ENCODE peak calls at places on chromosomes 5 and 9, in ten cellular contexts. E, G, C, N, Y, A, U, W, R and H are unnamed samples.

GRCh38 chr9:112193562-112194288 is 18.6 kb upstream of the SUSD1 start:
- DNase-seq in N (no peak), G (no peak), W (no peak), A (no peak), C (no peak), E (no peak), U (no peak), Y (no peak), R (no peak), H (no peak)

GRCh38 chr5:148443998-148444397 is 60.2 kb downstream of the FBXO38 start:
- DNase-seq in A (peak; percentile 70), R (no peak), G (peak; percentile 26), C (peak; percentile 83), E (peak; percentile 55), W (peak; percentile 58), N (peak; percentile 64), Y (peak; percentile 18), U (no peak), H (peak; percentile 87)

GRCh38 chr5:54678737-54679136 is 161.2 kb downstream of the SNX18 start:
- DNase-seq in N (no peak), C (no peak), A (no peak), R (no peak), G (no peak), E (no peak), W (no peak), Y (no peak), U (no peak), H (no peak)

GRCh38 chr9:126705767-126706697 is 92.3 kb downstream of the LMX1B start:
- DNase-seq in C (peak; percentile 28), N (peak; percentile 58), R (peak; percentile 84), G (peak; percentile 64), W (peak; percentile 53), E (no peak), Y (peak; percentile 91), U (peak; percentile 83), A (peak; percentile 79), H (peak; percentile 65)

GRCh38 chr5:62354028-62354874 is 48.2 kb downstream of the KIF2A start:
- DNase-seq in Y (no peak), C (peak; percentile 73), N (no peak), E (peak; percentile 31), A (peak; percentile 45), U (no peak), R (no peak), G (no peak), W (no peak), H (peak; percentile 64)

GRCh38 chr9:112757300-112757883 is 6.8 kb downstream of the SNX30 start:
- DNase-seq in W (no peak), E (no peak), U (no peak), G (no peak), N (no peak), Y (no peak), C (peak; percentile 74), R (no peak), A (no peak), H (no peak)

GRCh38 chr9:38068616-38068865 is 486 bp downstream of the SHB start:
- DNase-seq in U (no peak), N (no peak), Y (no peak), R (no peak), C (peak; percentile 71), W (peak; percentile 49), G (peak; percentile 55), E (no peak), A (no peak), H (peak; percentile 55)

GRCh38 chr9:91949293-91949945 is 609 bp downstream of the ROR2 start:
- DNase-seq in R (peak; percentile 81), E (no peak), C (peak; percentile 29), W (peak; percentile 53), G (peak; percentile 63), Y (peak; percentile 49), U (no peak), N (no peak), A (no peak), H (no peak)

GRCh38 chr9:137658778-137659177 is 40.0 kb downstream of the EHMT1 start:
- DNase-seq in G (no peak), N (no peak), U (no peak), Y (no peak), R (no peak), A (no peak), E (no peak), C (no peak), W (no peak), H (no peak)

GRCh38 chr5:53416144-53416730 is 64.2 kb upstream of the FST start:
- DNase-seq in U (no peak), G (no peak), R (no peak), E (no peak), A (no peak), W (no peak), Y (no peak), N (no peak), C (no peak), H (no peak)

GRCh38 chr5:127332250-127332649 is 41.7 kb downstream of the MEGF10 start:
- DNase-seq in Y (no peak), N (no peak), W (no peak), C (no peak), E (no peak), G (no peak), A (no peak), U (no peak), R (no peak), H (no peak)

GRCh38 chr9:120381839-120382238 is 198.1 kb downstream of the CDK5RAP2 start:
- DNase-seq in G (no peak), U (no peak), R (no peak), N (no peak), Y (no peak), C (no peak), E (no peak), A (no peak), W (no peak), H (no peak)

GRCh38 chr9:137453643-137454081 is 5.5 kb downstream of the NSMF start:
- DNase-seq in C (peak; percentile 85), R (no peak), A (no peak), Y (peak; percentile 87), N (peak; percentile 78), W (peak; percentile 80), U (peak; percentile 89), G (peak; percentile 79), E (no peak), H (peak; percentile 56)

GRCh38 chr5:148915224-148915803 is 88.9 kb downstream of the ADRB2 start:
- DNase-seq in U (no peak), A (peak; percentile 11), Y (no peak), N (no peak), C (no peak), E (no peak), G (no peak), W (no peak), R (no peak), H (peak; percentile 41)

GRCh38 chr5:116621599-116621998 is 47.0 kb upstream of the SEMA6A start:
- DNase-seq in N (no peak), U (no peak), Y (no peak), A (no peak), R (no peak), C (no peak), W (no peak), E (no peak), G (no peak), H (no peak)
- TF ChIP-seq CTCF in N (no peak), U (no peak), Y (no peak), A (no peak), R (no peak), C (no peak), W (no peak), E (no peak), G (no peak), H (no peak)

GRCh38 chr9:135246248-135247173 is 159.0 kb downstream of the OLFM1 start:
- DNase-seq in E (no peak), G (peak; percentile 10), N (no peak), U (peak; percentile 55), Y (no peak), C (no peak), A (no peak), W (no peak), R (no peak), H (no peak)
- TF ChIP-seq CTCF in E (no peak), G (no peak), N (no peak), U (no peak), Y (no peak), C (no peak), A (no peak), W (no peak), R (no peak), H (no peak)

DNA sequence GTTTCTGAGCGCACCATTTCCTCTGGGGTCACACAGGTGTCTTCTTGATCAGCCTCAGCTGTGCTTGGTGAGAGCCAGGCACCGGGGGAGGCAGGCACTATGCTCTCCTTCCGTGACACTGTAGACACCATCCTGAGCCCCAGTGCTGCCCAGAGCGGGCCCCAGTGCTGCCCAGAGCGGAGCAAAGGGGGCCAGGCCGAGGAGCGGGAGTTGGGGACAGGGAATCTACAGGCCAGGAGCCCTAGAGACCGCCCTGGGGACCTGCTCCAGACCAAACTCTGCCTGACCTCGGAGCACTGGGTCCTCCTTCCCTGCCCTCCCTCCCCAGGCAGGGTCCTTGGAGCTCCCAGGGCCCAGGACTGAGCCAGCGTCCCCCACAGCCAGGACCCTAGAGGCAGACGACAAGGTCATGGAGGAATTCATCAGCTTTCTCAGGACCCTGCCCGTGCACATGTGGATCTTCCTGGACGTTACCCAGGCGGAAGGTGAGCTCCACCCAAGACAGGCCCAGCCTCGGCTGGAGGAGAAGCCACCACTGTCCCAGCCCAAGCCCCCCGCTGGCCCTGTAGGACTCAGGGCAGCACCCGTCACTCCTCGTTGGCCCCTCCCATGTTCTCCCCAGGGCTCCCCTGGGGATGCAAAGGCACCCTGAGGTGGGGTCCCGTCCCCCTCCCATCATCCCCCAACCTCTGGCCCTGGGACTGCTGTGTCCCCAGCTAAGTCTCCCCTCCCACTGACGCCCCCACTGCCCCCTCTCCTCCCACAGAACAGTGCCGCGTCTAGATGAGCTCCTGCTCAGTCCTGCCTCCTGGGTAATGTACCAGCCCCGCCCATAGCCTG is 30.2 kb downstream of the PAEP start:
- DNase-seq in E (no peak), U (no peak), Y (no peak), R (no peak), W (no peak), G (no peak), A (no peak), N (no peak), C (no peak), H (no peak)
- TF ChIP-seq CTCF in E (no peak), U (no peak), Y (no peak), R (no peak), W (no peak), G (no peak), A (no peak), N (no peak), C (no peak), H (no peak)

DNA sequence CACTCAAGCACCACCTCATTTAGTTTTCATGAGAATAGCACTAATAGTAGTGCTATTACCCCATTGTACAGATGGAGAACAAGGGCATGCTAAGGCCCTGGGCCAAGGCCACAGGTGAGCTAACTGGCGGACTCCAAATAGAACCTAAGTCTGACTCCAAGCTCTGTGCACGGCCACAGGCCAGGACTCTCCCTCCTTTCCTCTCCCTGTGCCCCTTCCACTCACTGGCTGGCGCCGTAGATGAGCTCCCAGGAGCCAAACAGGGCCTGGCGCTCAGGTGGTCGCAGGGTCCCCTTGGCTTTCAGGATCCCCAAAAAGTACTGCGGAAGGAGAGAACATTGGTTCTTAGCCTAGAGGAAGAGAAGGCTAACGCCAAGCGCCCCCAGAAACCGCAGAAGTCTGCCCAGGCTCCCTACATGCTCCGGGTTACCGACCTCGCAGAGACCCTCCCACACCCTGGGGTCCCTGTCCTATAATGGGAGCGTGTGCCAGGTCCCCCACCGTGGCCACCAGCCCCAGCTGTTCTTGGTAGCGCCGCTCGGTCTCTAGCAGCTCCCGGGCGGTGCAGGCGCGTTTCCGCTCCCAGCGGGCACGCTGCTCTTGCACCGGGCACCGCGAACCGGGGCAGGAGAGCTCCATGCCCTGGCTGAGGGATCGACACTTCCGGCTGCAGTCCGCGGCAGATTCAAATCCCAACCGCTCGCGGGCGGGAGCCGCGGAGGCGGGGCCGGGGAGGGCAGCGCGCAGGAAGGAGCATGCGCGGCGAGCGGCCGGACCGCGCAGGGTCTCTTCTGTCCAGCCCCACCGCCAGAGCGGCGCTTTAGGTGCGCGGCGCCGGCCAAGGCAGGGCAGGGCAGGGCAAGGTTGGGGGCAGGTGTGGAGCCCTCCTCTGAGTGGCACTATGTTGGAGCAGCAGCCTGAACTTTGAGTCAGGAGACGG is at the start of gene ARHGEF39:
- DNase-seq in U (peak; percentile 91), C (peak; percentile 79), N (peak; percentile 83), E (no peak), A (peak; percentile 84), Y (peak; percentile 91), W (peak; percentile 86), G (peak; percentile 91), R (peak; percentile 93), H (peak; percentile 83)
- TF ChIP-seq CTCF in U (peak; percentile 25), C (no peak), N (no peak), E (peak; percentile 19), A (no peak), Y (no peak), W (no peak), G (no peak), R (peak; percentile 46), H (no peak)